ENCODE peak calls at places on chromosome 18, in ten cellular contexts. T, Y, I, Q, N, L, K, O, U and C are unnamed samples.

GRCh38 chr18:58321986-58322385 is 278.0 kb downstream of the NEDD4L start:
- DNase-seq in T (peak), Y (peak), I (peak), Q (peak), N (peak), L (peak), K (peak), O (peak), U (peak), C (no peak)

GRCh38 chr18:23229472-23229871 is 94.2 kb downstream of the CABLES1 start:
- DNase-seq in T (no peak), Y (no peak), I (no peak), Q (no peak), N (no peak), L (no peak), K (no peak), O (no peak), U (peak), C (no peak)

GRCh38 chr18:6406075-6406909 is 8.4 kb downstream of the L3MBTL4 start:
- DNase-seq in T (no peak), Y (no peak), I (peak), Q (no peak), N (peak), L (no peak), K (no peak), O (no peak), U (peak), C (no peak)

GRCh38 chr18:76265375-76266225 is 229.4 kb downstream of the ZNF516 start:
- DNase-seq in T (no peak), Y (no peak), I (peak), Q (peak), N (no peak), L (peak), K (no peak), O (no peak), U (peak), C (no peak)

GRCh38 chr18:58025733-58026132 is 18.3 kb upstream of the NEDD4L start:
- DNase-seq in T (no peak), Y (no peak), I (no peak), Q (no peak), N (peak), L (no peak), K (no peak), O (no peak), U (no peak), C (no peak)

GRCh38 chr18:79918089-79919011 is 33.1 kb downstream of the SLC66A2 start:
- DNase-seq in T (no peak), Y (no peak), I (no peak), Q (peak), N (no peak), L (no peak), K (no peak), O (peak), U (no peak), C (no peak)

GRCh38 chr18:79394438-79395307 is 1.1 kb upstream of the NFATC1 start:
- DNase-seq in T (peak), Y (no peak), I (peak), Q (peak), N (no peak), L (peak), K (no peak), O (peak), U (peak), C (no peak)

GRCh38 chr18:77146249-77147080 is 13.9 kb upstream of the MBP start:
- DNase-seq in T (no peak), Y (no peak), I (no peak), Q (no peak), N (peak), L (no peak), K (no peak), O (no peak), U (no peak), C (no peak)

GRCh38 chr18:56314396-56314795 is 324.0 kb downstream of the TXNL1 start:
- DNase-seq in T (no peak), Y (no peak), I (no peak), Q (no peak), N (peak), L (no peak), K (no peak), O (no peak), U (no peak), C (no peak)

GRCh38 chr18:33751613-33752221 is 173.7 kb downstream of the ASXL3 start:
- DNase-seq in T (no peak), Y (no peak), I (no peak), Q (no peak), N (no peak), L (no peak), K (no peak), O (no peak), U (peak), C (no peak)

GRCh38 chr18:48621240-48621639 is 82.4 kb downstream of the CTIF start:
- DNase-seq in T (no peak), Y (no peak), I (no peak), Q (no peak), N (peak), L (no peak), K (peak), O (no peak), U (peak), C (peak)

GRCh38 chr18:30492552-30493129 is 549.9 kb downstream of the DSC3 start:
- DNase-seq in T (no peak), Y (no peak), I (no peak), Q (no peak), N (no peak), L (no peak), K (no peak), O (no peak), U (no peak), C (no peak)

GRCh38 chr18:61333746-61334490 is 688 bp downstream of the CDH20 start:
- DNase-seq in T (no peak), Y (no peak), I (peak), Q (no peak), N (no peak), L (no peak), K (no peak), O (no peak), U (peak), C (no peak)